ENCODE peak calls at places on chromosomes 3 and 15, in eight cellular contexts. I is glutamatergic neuron, Y is AG09309, A is B cell, Z is GM12865, R is tibial artery, J is esophagus muscularis mucosa, O is GM10248. S is an unnamed sample.

GRCh38 chr15:31304736-31305365 is 21.8 kb upstream of the KLF13 start:
- DNase-seq in I (no peak), Y (no peak), A (no peak), Z (no peak), R (no peak), J (peak; percentile 78), O (no peak), S (peak; percentile 67)

GRCh38 chr15:28123408-28124023 is 24.4 kb upstream of the OCA2 start:
- DNase-seq in I (peak; percentile 90), Y (no peak), A (peak; percentile 56), Z (peak; percentile 72), R (peak; percentile 77), J (no peak), O (peak; percentile 71), S (no peak)

GRCh38 chr3:75985432-75985831 is 200.1 kb upstream of the ZNF717 start:
- DNase-seq in I (no peak), Y (no peak), A (no peak), Z (no peak), R (no peak), J (no peak), O (no peak), S (no peak)

GRCh38 chr15:75227663-75228280 is 26.1 kb downstream of the C15orf39 start:
- DNase-seq in I (peak; percentile 9), Y (no peak), A (peak; percentile 28), Z (no peak), R (no peak), J (no peak), O (no peak), S (no peak)

GRCh38 chr15:31222769-31223345 is 103.8 kb upstream of the KLF13 start:
- DNase-seq in I (no peak), Y (no peak), A (no peak), Z (no peak), R (no peak), J (no peak), O (no peak), S (no peak)

GRCh38 chr3:189446959-189447560 is 184.1 kb upstream of the TP63 start:
- DNase-seq in I (no peak), Y (no peak), A (no peak), Z (no peak), R (no peak), J (no peak), O (no peak), S (no peak)

GRCh38 chr3:173009410-173009809 is 131.6 kb downstream of the SPATA16 start:
- DNase-seq in I (no peak), Y (no peak), A (no peak), Z (no peak), R (no peak), J (no peak), O (no peak), S (no peak)

GRCh38 chr15:54410481-54410880 is 432.2 kb downstream of the UNC13C start:
- DNase-seq in I (no peak), Y (no peak), A (no peak), Z (no peak), R (no peak), J (no peak), O (no peak), S (no peak)

GRCh38 chr15:36643551-36643950 is 64.1 kb downstream of the CDIN1 start:
- DNase-seq in I (no peak), Y (no peak), A (no peak), Z (no peak), R (no peak), J (no peak), O (no peak), S (no peak)

GRCh38 chr3:42694366-42694765 is 8.2 kb downstream of the HHATL start:
- DNase-seq in I (no peak), Y (no peak), A (no peak), Z (no peak), R (peak; percentile 8), J (no peak), O (no peak), S (no peak)

GRCh38 chr3:190644035-190644434 is 130.2 kb downstream of the IL1RAP start:
- DNase-seq in I (no peak), Y (no peak), A (no peak), Z (no peak), R (no peak), J (no peak), O (no peak), S (no peak)

GRCh38 chr15:83398591-83398990 is 48.5 kb upstream of the SH3GL3 start:
- DNase-seq in I (no peak), Y (peak; percentile 20), A (no peak), Z (no peak), R (no peak), J (no peak), O (no peak), S (peak; percentile 19)

GRCh38 chr15:34365073-34365825 is 1.7 kb downstream of the LPCAT4 start:
- DNase-seq in I (no peak), Y (no peak), A (no peak), Z (peak; percentile 62), R (no peak), J (no peak), O (no peak), S (no peak)

GRCh38 chr3:126926684-126927404 is 56.1 kb upstream of the PLXNA1 start:
- DNase-seq in I (no peak), Y (peak; percentile 72), A (no peak), Z (no peak), R (peak; percentile 86), J (no peak), O (no peak), S (no peak)

GRCh38 chr3:126928921-126929485 is 53.9 kb upstream of the PLXNA1 start:
- DNase-seq in I (no peak), Y (no peak), A (peak; percentile 20), Z (no peak), R (peak; percentile 3), J (no peak), O (no peak), S (no peak)

GRCh38 chr3:126927405-126927750 is 55.5 kb upstream of the PLXNA1 start:
- DNase-seq in I (no peak), Y (no peak), A (peak; percentile 27), Z (no peak), R (peak; percentile 0), J (no peak), O (no peak), S (no peak)

GRCh38 chr3:126925411-126926171 is 57.3 kb upstream of the PLXNA1 start:
- DNase-seq in I (no peak), Y (no peak), A (no peak), Z (no peak), R (peak; percentile 45), J (no peak), O (no peak), S (no peak)

GRCh38 chr3:126927846-126928245 is 55.1 kb upstream of the PLXNA1 start:
- DNase-seq in I (no peak), Y (no peak), A (peak; percentile 38), Z (no peak), R (peak; percentile 11), J (no peak), O (no peak), S (no peak)
- TF ChIP-seq CTCF in I (no peak), Y (no peak), A (no peak), Z (no peak), R (no peak), J (no peak), O (no peak), S (peak; percentile 13)

DNA sequence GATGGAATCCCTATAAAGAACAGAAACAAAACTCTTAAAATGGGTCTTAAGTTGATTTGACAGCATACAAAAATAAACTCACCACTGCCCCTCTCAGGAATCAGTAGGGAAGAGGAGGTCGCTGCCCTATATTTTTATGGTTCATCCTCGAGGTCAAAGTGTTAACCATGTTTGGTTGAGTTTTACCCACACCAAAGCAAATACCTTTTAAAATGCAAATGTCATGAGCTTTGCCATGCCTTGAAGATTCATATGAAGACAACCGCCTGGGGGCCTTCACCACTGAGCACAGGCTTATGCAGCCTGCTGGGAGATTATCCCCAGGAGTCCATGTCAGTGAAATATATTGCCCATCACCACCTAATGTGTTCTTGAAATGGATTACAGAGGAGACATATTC is 66.1 kb downstream of the GLB1 start:
- DNase-seq in I (no peak), Y (no peak), A (no peak), Z (peak; percentile 16), R (no peak), J (no peak), O (no peak), S (no peak)
- TF ChIP-seq CTCF in I (no peak), Y (no peak), A (no peak), Z (no peak), R (no peak), J (no peak), O (peak; percentile 0), S (no peak)

GRCh38 chr3:165459924-165460540 is 263.8 kb upstream of the SLITRK3 start:
- DNase-seq in I (no peak), Y (no peak), A (no peak), Z (no peak), R (no peak), J (no peak), O (no peak), S (no peak)
- TF ChIP-seq CTCF in I (no peak), Y (no peak), A (no peak), Z (no peak), R (no peak), J (no peak), O (no peak), S (no peak)

DNA sequence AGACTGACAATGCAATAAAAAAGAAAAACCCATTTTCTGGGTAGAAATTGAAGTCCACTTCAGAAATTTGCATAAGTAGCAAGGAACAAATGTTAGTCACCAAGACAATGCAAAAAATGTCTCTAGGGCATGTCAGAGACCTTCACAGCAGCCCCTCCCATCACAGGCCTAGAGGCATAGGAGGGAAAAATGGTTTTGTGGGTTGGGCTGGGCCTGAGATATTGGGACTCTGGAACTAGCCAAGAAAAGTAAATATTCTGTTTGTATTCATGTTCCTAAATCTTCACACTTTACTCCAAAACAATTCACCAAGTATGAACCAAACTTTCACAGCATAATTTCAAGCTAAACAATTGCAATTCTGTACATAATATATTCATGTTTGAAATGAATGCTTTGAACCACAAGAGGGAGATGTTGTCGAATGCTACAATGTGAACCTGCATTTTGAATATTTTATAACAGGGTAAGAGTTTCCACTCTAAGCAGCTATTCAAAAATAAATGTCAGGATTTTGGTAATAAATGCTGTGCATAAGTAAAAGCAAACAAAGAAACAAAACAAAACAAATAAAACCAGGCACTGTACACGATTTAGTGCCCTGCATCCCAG is 429.2 kb downstream of the OTOL1 start:
- DNase-seq in I (no peak), Y (no peak), A (no peak), Z (no peak), R (no peak), J (no peak), O (no peak), S (no peak)
- TF ChIP-seq CTCF in I (peak; percentile 35), Y (peak; percentile 12), A (no peak), Z (no peak), R (no peak), J (no peak), O (no peak), S (peak; percentile 13)